ENCODE peak calls at places on chromosomes 13 and 19, in ten cellular contexts. X, E, W, D, V, Y, A, U, Q and T are unnamed samples.

GRCh38 chr13:66967825-66968597 is 262.1 kb downstream of the PCDH9 start:
- DNase-seq in Q (no peak), X (no peak), Y (no peak), U (no peak), E (no peak), W (no peak), D (no peak), A (no peak), V (no peak), T (no peak)

GRCh38 chr19:55173717-55174409 is 6.2 kb downstream of the SYT5 start:
- DNase-seq in A (no peak), Y (peak), D (no peak), W (peak), X (peak), V (no peak), Q (no peak), U (peak), E (no peak), T (no peak)

GRCh38 chr13:51330741-51331140 is 8.8 kb upstream of the SERPINE3 start:
- DNase-seq in Y (peak), D (no peak), E (no peak), V (no peak), A (no peak), Q (no peak), X (no peak), U (no peak), W (no peak), T (no peak)

GRCh38 chr13:82800391-82800790 is 1081.9 kb downstream of the SLITRK1 start:
- DNase-seq in A (no peak), U (no peak), W (no peak), D (no peak), Q (no peak), X (no peak), V (no peak), E (no peak), Y (peak), T (no peak)

GRCh38 chr13:22032905-22033304 is 362.0 kb downstream of the FGF9 start:
- DNase-seq in A (no peak), D (no peak), E (no peak), W (no peak), Q (no peak), Y (no peak), X (no peak), U (no peak), V (no peak), T (no peak)

GRCh38 chr19:15251010-15251748 is 18.9 kb upstream of the EPHX3 start:
- DNase-seq in A (peak), Q (no peak), D (peak), Y (peak), U (peak), E (peak), V (no peak), W (no peak), X (peak), T (no peak)

GRCh38 chr13:98846521-98846920 is 94.0 kb upstream of the SLC15A1 start:
- DNase-seq in E (no peak), A (no peak), V (no peak), W (no peak), U (no peak), Y (no peak), X (no peak), Q (no peak), D (no peak), T (no peak)

GRCh38 chr19:46928951-46929350 is 68.2 kb downstream of the ARHGAP35 start:
- DNase-seq in X (no peak), Y (peak), V (no peak), W (no peak), A (no peak), E (no peak), U (no peak), Q (no peak), D (no peak), T (no peak)

GRCh38 chr19:33953023-33953422 is 156.4 kb downstream of the KCTD15 start:
- DNase-seq in E (no peak), V (no peak), Y (no peak), U (no peak), A (no peak), Q (no peak), X (no peak), D (peak), W (no peak), T (no peak)

GRCh38 chr19:33946535-33947323 is 150.1 kb downstream of the KCTD15 start:
- DNase-seq in D (peak), W (no peak), X (no peak), Y (no peak), A (no peak), E (no peak), Q (no peak), U (no peak), V (no peak), T (no peak)

GRCh38 chr19:33948651-33949335 is 152.1 kb downstream of the KCTD15 start:
- DNase-seq in E (no peak), D (peak), Q (no peak), V (no peak), A (no peak), U (no peak), X (no peak), Y (no peak), W (no peak), T (no peak)

GRCh38 chr19:33950141-33950805 is 153.6 kb downstream of the KCTD15 start:
- DNase-seq in D (peak), Y (peak), U (no peak), A (no peak), X (no peak), V (no peak), Q (no peak), W (no peak), E (no peak), T (no peak)

GRCh38 chr19:33947565-33947964 is 150.9 kb downstream of the KCTD15 start:
- DNase-seq in X (no peak), A (no peak), E (no peak), U (no peak), Y (no peak), W (no peak), D (peak), Q (no peak), V (no peak), T (no peak)
- TF ChIP-seq CTCF in X (no peak), A (peak), E (no peak), U (no peak), Y (peak), W (no peak), D (no peak), Q (no peak), V (no peak), T (no peak)

GRCh38 chr13:101449971-101450748 is 2.3 kb upstream of the ITGBL1 start:
- DNase-seq in U (no peak), W (no peak), X (no peak), D (no peak), E (no peak), A (peak), V (no peak), Y (peak), Q (no peak), T (no peak)
- TF ChIP-seq CTCF in U (no peak), W (no peak), X (no peak), D (no peak), E (no peak), A (no peak), V (no peak), Y (no peak), Q (no peak), T (no peak)

GRCh38 chr19:13574933-13575332 is 68.7 kb upstream of the CACNA1A start:
- DNase-seq in Y (peak), A (no peak), U (no peak), W (peak), V (no peak), X (no peak), Q (no peak), E (no peak), D (no peak), T (no peak)
- TF ChIP-seq CTCF in Y (peak), A (peak), U (no peak), W (no peak), V (no peak), X (no peak), Q (peak), E (no peak), D (no peak), T (no peak)

DNA sequence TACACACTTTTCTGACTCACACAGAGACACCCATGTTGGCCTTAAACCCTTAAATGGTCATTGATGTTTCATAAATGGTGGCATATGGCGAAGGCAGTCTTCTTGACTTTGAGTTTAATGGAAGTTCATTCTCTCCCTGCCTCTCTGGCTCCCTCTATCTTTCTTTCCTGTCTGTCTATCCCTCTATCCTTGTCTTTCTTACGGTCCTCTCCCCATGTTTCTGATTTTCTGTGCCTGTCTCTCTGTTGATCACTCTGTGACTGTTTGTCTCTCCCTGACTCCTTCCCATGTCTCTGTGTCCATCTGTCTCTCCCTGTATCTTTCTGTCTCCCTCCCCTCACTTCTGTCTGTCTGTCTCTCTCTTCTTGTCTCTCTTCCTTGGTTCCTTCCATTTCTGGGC is 43.2 kb upstream of the SHKBP1 start:
- DNase-seq in E (no peak), U (no peak), Q (no peak), X (no peak), W (no peak), V (no peak), D (no peak), A (no peak), Y (no peak), T (no peak)
- TF ChIP-seq CTCF in E (no peak), U (no peak), Q (no peak), X (no peak), W (no peak), V (no peak), D (no peak), A (peak), Y (peak), T (no peak)

GRCh38 chr13:40749327-40749726 is 21.7 kb downstream of the MRPS31 start:
- DNase-seq in U (no peak), A (no peak), Y (no peak), X (no peak), W (no peak), E (no peak), V (no peak), Q (no peak), D (no peak), T (no peak)
- TF ChIP-seq CTCF in U (no peak), A (peak), Y (no peak), X (no peak), W (no peak), E (no peak), V (no peak), Q (no peak), D (no peak), T (no peak)

DNA sequence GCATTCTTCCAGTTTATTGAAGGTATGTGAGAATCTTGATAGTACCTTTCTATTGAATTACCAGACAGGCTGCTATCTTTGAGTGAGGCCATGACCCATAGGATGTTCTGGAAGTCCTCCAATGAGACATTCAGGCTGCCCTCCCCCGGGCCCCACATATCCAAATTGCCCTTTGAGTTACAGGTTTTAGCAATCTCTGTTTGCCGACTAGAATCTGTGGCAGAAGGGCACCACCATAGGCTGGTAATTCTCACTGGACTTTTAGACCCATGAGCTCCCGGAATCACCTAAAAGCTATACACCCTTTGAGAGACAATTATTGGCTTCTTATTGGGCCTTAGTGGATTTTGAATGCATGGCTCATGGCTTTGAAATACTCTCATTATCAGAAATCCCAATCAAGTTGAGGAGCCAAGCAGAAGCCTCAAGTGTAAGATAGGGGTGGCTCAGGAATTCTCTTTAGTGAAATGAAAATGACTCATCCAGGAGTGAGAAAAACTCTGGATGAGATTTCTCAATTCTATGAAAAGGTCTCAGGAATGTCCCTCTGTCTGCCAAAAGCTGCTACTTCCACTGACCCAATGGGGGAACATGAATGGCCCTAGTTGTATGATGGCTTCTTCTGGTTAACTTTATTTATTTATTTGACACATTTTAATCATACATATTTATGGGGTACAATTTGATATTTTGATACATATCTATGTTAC is 172.1 kb upstream of the CSNK1A1L start:
- DNase-seq in E (no peak), D (no peak), X (no peak), W (no peak), A (peak), Q (no peak), U (no peak), Y (peak), V (no peak), T (no peak)
- TF ChIP-seq CTCF in E (no peak), D (no peak), X (no peak), W (no peak), A (peak), Q (no peak), U (no peak), Y (peak), V (no peak), T (no peak)

GRCh38 chr13:19591864-19592263 is 30.5 kb upstream of the TPTE2 start:
- DNase-seq in U (no peak), Y (no peak), A (no peak), X (no peak), E (no peak), V (no peak), Q (no peak), D (no peak), W (no peak), T (no peak)

GRCh38 chr13:19590423-19590822 is 29.1 kb upstream of the TPTE2 start:
- DNase-seq in V (no peak), Q (no peak), E (no peak), Y (no peak), X (no peak), U (no peak), D (no peak), A (no peak), W (no peak), T (no peak)

GRCh38 chr13:19586904-19587634 is 25.7 kb upstream of the TPTE2 start:
- DNase-seq in A (no peak), Q (peak), Y (peak), X (no peak), D (no peak), E (no peak), U (no peak), W (no peak), V (peak), T (no peak)

GRCh38 chr13:19587635-19588300 is 26.4 kb upstream of the TPTE2 start:
- DNase-seq in Y (peak), U (no peak), V (no peak), X (no peak), E (no peak), A (no peak), D (no peak), Q (no peak), W (no peak), T (no peak)

GRCh38 chr13:19589312-19589711 is 28.0 kb upstream of the TPTE2 start:
- DNase-seq in D (no peak), Q (no peak), V (no peak), E (no peak), U (no peak), W (no peak), X (no peak), A (no peak), Y (no peak), T (no peak)
- TF ChIP-seq CTCF in D (no peak), Q (no peak), V (no peak), E (no peak), U (no peak), W (no peak), X (no peak), A (no peak), Y (no peak), T (no peak)

DNA sequence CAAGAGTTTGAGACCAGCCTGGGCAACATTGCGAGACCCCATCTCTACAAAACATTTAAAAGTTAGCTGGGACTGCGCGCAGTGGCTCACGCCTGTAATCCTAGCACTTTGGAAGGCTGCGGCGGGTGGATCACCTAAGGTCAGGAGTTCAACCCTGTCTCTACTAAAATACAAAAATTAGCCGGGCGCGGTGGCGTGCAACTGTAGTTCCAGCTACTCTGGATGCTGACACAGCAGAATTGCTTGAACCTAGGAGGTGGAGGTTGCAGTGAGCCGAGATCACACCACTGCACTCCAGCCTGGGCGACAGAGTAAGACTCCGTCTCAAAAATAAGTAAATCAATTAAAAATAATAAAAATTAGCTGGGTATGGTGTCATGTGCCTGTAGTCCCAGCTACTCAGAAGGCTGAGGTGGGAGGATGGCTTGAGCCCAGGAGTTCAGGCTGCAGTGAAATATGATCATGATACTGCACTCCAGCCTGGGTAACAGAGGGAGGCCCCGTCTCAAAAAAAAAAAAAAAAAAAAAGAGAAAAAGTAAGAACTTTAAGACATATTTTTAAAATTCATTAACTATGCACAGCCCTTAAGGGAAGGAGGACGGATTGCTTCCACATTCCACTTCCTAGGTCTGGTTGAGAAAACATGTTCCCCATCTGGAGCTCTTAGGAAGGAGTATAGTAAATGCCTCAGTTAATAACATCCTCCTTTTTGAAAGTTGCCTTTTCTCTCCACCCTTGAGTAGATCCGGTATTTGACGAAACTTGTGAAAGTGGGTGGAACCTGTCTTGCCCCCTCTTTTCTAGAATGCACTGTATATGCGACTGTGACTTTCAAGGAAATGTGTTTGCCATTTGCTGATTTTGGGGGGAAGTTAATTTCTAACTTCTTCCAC is 26.1 kb downstream of the EXOC3L2 start:
- DNase-seq in W (no peak), A (no peak), U (no peak), X (no peak), V (no peak), Q (peak), D (no peak), E (no peak), Y (peak), T (no peak)
- TF ChIP-seq CTCF in W (no peak), A (no peak), U (no peak), X (no peak), V (no peak), Q (no peak), D (no peak), E (no peak), Y (no peak), T (no peak)

GRCh38 chr19:16836115-16836905 is 7.1 kb downstream of the SIN3B start:
- DNase-seq in D (no peak), V (peak), X (peak), Q (peak), U (no peak), E (no peak), A (no peak), Y (no peak), W (peak), T (no peak)
- TF ChIP-seq CTCF in D (no peak), V (peak), X (peak), Q (peak), U (no peak), E (no peak), A (peak), Y (peak), W (no peak), T (no peak)